ENCODE peak calls at places on chromosomes 13 and 19, in seven cellular contexts. One of them, this sample, is unnamed.

GRCh38 chr13:69946443-69946955 is 161.1 kb upstream of the ATXN8OS start:
- DNase-seq in HepG2: no peak
- DNase-seq in SK-N-SH: no peak
- DNase-seq in H1: no peak
- DNase-seq in GM12878: no peak
- DNase-seq in GM12892: no peak
- DNase-seq in K562: no peak
- DNase-seq in this sample: no peak

GRCh38 chr19:55255618-55256423 is 3.0 kb downstream of the PPP6R1 start:
- DNase-seq in HepG2: peak; percentile 47
- DNase-seq in GM12892: no peak
- DNase-seq in SK-N-SH: no peak
- DNase-seq in GM12878: peak; percentile 39
- DNase-seq in K562: no peak
- DNase-seq in H1: no peak
- DNase-seq in this sample: no peak

GRCh38 chr19:16367269-16367683 is 42.6 kb downstream of the KLF2 start:
- DNase-seq in H1: no peak
- DNase-seq in SK-N-SH: no peak
- DNase-seq in HepG2: no peak
- DNase-seq in GM12892: no peak
- DNase-seq in K562: no peak
- DNase-seq in GM12878: peak; percentile 90
- DNase-seq in this sample: no peak

GRCh38 chr19:38527466-38528136 is 90.2 kb downstream of the MAP4K1 start:
- DNase-seq in SK-N-SH: no peak
- DNase-seq in K562: peak; percentile 82
- DNase-seq in GM12892: no peak
- DNase-seq in GM12878: no peak
- DNase-seq in H1: no peak
- DNase-seq in HepG2: no peak
- DNase-seq in this sample: no peak

GRCh38 chr19:13824703-13825102 is 29.5 kb downstream of the ZSWIM4 start:
- DNase-seq in SK-N-SH: no peak
- DNase-seq in GM12892: no peak
- DNase-seq in H1: no peak
- DNase-seq in K562: no peak
- DNase-seq in HepG2: no peak
- DNase-seq in GM12878: no peak
- DNase-seq in this sample: no peak

GRCh38 chr19:52034051-52034728 is 6.0 kb upstream of the ZNF614 start:
- DNase-seq in GM12878: no peak
- DNase-seq in K562: no peak
- DNase-seq in SK-N-SH: no peak
- DNase-seq in H1: no peak
- DNase-seq in HepG2: no peak
- DNase-seq in GM12892: no peak
- DNase-seq in this sample: no peak

GRCh38 chr19:14381689-14382474 is 638 bp downstream of the ADGRE5 start:
- DNase-seq in SK-N-SH: no peak
- DNase-seq in K562: peak; percentile 55
- DNase-seq in GM12878: no peak
- DNase-seq in H1: no peak
- DNase-seq in GM12892: no peak
- DNase-seq in HepG2: no peak
- DNase-seq in this sample: no peak

GRCh38 chr13:98719527-98720250 is 32.8 kb downstream of the SLC15A1 start:
- DNase-seq in GM12878: no peak
- DNase-seq in K562: no peak
- DNase-seq in HepG2: no peak
- DNase-seq in SK-N-SH: no peak
- DNase-seq in H1: no peak
- DNase-seq in GM12892: no peak
- DNase-seq in this sample: no peak

GRCh38 chr13:113901642-113902041 is 37.8 kb upstream of the GAS6 start:
- DNase-seq in GM12878: no peak
- DNase-seq in H1: no peak
- DNase-seq in SK-N-SH: no peak
- DNase-seq in GM12892: no peak
- DNase-seq in HepG2: no peak
- DNase-seq in K562: no peak
- DNase-seq in this sample: no peak

GRCh38 chr13:44755872-44756271 is 179.7 kb upstream of the TSC22D1 start:
- DNase-seq in HepG2: peak; percentile 18
- DNase-seq in GM12892: no peak
- DNase-seq in H1: no peak
- DNase-seq in K562: no peak
- DNase-seq in GM12878: no peak
- DNase-seq in SK-N-SH: no peak
- DNase-seq in this sample: no peak

GRCh38 chr19:17846146-17846545 is 1.6 kb downstream of the JAK3 start:
- DNase-seq in K562: no peak
- DNase-seq in SK-N-SH: no peak
- DNase-seq in HepG2: no peak
- DNase-seq in GM12878: peak; percentile 19
- DNase-seq in H1: no peak
- DNase-seq in GM12892: no peak
- DNase-seq in this sample: no peak

GRCh38 chr13:110127986-110128511 is 178.9 kb downstream of the COL4A1 start:
- DNase-seq in SK-N-SH: no peak
- DNase-seq in K562: no peak
- DNase-seq in GM12878: no peak
- DNase-seq in HepG2: no peak
- DNase-seq in H1: no peak
- DNase-seq in GM12892: no peak
- DNase-seq in this sample: no peak
- TF ChIP-seq TAF1 in SK-N-SH: no peak
- TF ChIP-seq TAF1 in K562: no peak
- TF ChIP-seq TAF1 in GM12878: no peak
- TF ChIP-seq TAF1 in HepG2: no peak
- TF ChIP-seq TAF1 in H1: no peak
- TF ChIP-seq TAF1 in GM12892: no peak
- TF ChIP-seq TAF1 in this sample: no peak

DNA sequence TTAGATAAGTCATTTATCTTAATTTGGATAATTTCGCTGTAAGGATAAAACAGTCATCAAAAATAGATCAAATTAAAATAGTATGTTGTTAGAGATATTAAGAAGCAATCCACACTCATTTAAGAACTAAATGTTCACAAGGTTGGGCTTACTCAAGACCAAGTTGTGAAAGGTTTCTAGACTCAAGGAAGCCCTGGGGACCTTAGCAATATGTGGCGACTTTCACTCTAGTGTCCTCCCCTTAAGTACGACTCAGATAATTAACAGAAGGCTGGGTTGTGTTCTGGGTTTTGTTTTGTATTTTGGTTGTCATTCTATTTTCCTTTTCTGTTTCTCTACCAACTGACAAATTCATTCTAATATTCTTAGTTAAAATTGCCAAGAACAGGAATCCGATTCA is 1008.0 kb downstream of the PCDH9 start:
- DNase-seq in K562: no peak
- DNase-seq in SK-N-SH: no peak
- DNase-seq in HepG2: no peak
- DNase-seq in H1: no peak
- DNase-seq in GM12878: no peak
- DNase-seq in GM12892: no peak
- DNase-seq in this sample: no peak
- TF ChIP-seq TAF1 in K562: no peak
- TF ChIP-seq TAF1 in SK-N-SH: no peak
- TF ChIP-seq TAF1 in HepG2: no peak
- TF ChIP-seq TAF1 in H1: no peak
- TF ChIP-seq TAF1 in GM12878: no peak
- TF ChIP-seq TAF1 in GM12892: no peak
- TF ChIP-seq TAF1 in this sample: no peak

GRCh38 chr19:41626278-41626677 is 596 bp downstream of the CEACAM4 start:
- DNase-seq in HepG2: no peak
- DNase-seq in H1: no peak
- DNase-seq in GM12878: no peak
- DNase-seq in K562: no peak
- DNase-seq in SK-N-SH: no peak
- DNase-seq in GM12892: no peak
- DNase-seq in this sample: no peak
- TF ChIP-seq TAF1 in HepG2: no peak
- TF ChIP-seq TAF1 in H1: no peak
- TF ChIP-seq TAF1 in GM12878: no peak
- TF ChIP-seq TAF1 in K562: no peak
- TF ChIP-seq TAF1 in SK-N-SH: no peak
- TF ChIP-seq TAF1 in GM12892: no peak
- TF ChIP-seq TAF1 in this sample: no peak

GRCh38 chr13:47110141-47110540 is 213.3 kb upstream of the HTR2A start:
- DNase-seq in GM12878: no peak
- DNase-seq in SK-N-SH: no peak
- DNase-seq in K562: no peak
- DNase-seq in HepG2: no peak
- DNase-seq in H1: no peak
- DNase-seq in GM12892: no peak
- DNase-seq in this sample: no peak
- TF ChIP-seq TAF1 in GM12878: no peak
- TF ChIP-seq TAF1 in SK-N-SH: no peak
- TF ChIP-seq TAF1 in K562: no peak
- TF ChIP-seq TAF1 in HepG2: no peak
- TF ChIP-seq TAF1 in H1: no peak
- TF ChIP-seq TAF1 in GM12892: no peak
- TF ChIP-seq TAF1 in this sample: no peak